ENCODE peak calls at places on chromosome 1, in six cellular contexts. One of them, this sample, is unnamed.

GRCh38 chr1:224736619-224737352 is 120.7 kb downstream of the CNIH3 start:
- DNase-seq in HepG2: peak
- DNase-seq in GM12878: peak
- DNase-seq in endothelial cell of umbilical vein: no peak
- DNase-seq in K562: peak
- DNase-seq in A549: no peak
- DNase-seq in this sample: peak

GRCh38 chr1:234672349-234673135 is 62.6 kb upstream of the IRF2BP2 start:
- DNase-seq in K562: no peak
- DNase-seq in GM12878: no peak
- DNase-seq in HepG2: no peak
- DNase-seq in A549: no peak
- DNase-seq in endothelial cell of umbilical vein: no peak
- DNase-seq in this sample: no peak

GRCh38 chr1:99758073-99758511 is 8.3 kb downstream of the FRRS1 start:
- DNase-seq in GM12878: peak
- DNase-seq in K562: no peak
- DNase-seq in HepG2: no peak
- DNase-seq in endothelial cell of umbilical vein: no peak
- DNase-seq in A549: no peak
- DNase-seq in this sample: no peak

GRCh38 chr1:24236170-24237045 is 49.3 kb upstream of the IFNLR1 start:
- DNase-seq in endothelial cell of umbilical vein: no peak
- DNase-seq in GM12878: no peak
- DNase-seq in A549: peak
- DNase-seq in HepG2: no peak
- DNase-seq in K562: no peak
- DNase-seq in this sample: no peak

GRCh38 chr1:8662380-8663072 is 154.9 kb downstream of the RERE start:
- DNase-seq in endothelial cell of umbilical vein: no peak
- DNase-seq in A549: no peak
- DNase-seq in K562: no peak
- DNase-seq in GM12878: no peak
- DNase-seq in HepG2: no peak
- DNase-seq in this sample: peak

GRCh38 chr1:72915581-72915980 is 633.2 kb upstream of the NEGR1 start:
- DNase-seq in K562: no peak
- DNase-seq in GM12878: no peak
- DNase-seq in A549: no peak
- DNase-seq in HepG2: no peak
- DNase-seq in endothelial cell of umbilical vein: no peak
- DNase-seq in this sample: no peak

GRCh38 chr1:226292874-226293552 is 16.0 kb downstream of the LIN9 start:
- DNase-seq in GM12878: no peak
- DNase-seq in HepG2: no peak
- DNase-seq in endothelial cell of umbilical vein: no peak
- DNase-seq in K562: no peak
- DNase-seq in A549: no peak
- DNase-seq in this sample: no peak

GRCh38 chr1:201713093-201713810 is 115.7 kb upstream of the IPO9 start:
- DNase-seq in endothelial cell of umbilical vein: peak
- DNase-seq in K562: no peak
- DNase-seq in HepG2: no peak
- DNase-seq in GM12878: no peak
- DNase-seq in A549: peak
- DNase-seq in this sample: peak

GRCh38 chr1:78210167-78210566 is 164.4 kb downstream of the GIPC2 start:
- DNase-seq in endothelial cell of umbilical vein: no peak
- DNase-seq in K562: no peak
- DNase-seq in A549: no peak
- DNase-seq in GM12878: no peak
- DNase-seq in HepG2: no peak
- DNase-seq in this sample: no peak

GRCh38 chr1:90045853-90046563 is 51.1 kb downstream of the ZNF326 start:
- DNase-seq in endothelial cell of umbilical vein: peak
- DNase-seq in A549: peak
- DNase-seq in HepG2: peak
- DNase-seq in K562: peak
- DNase-seq in GM12878: no peak
- DNase-seq in this sample: peak

GRCh38 chr1:229029644-229030235 is 241.2 kb upstream of the RAB4A start:
- DNase-seq in GM12878: no peak
- DNase-seq in endothelial cell of umbilical vein: no peak
- DNase-seq in HepG2: no peak
- DNase-seq in A549: no peak
- DNase-seq in K562: no peak
- DNase-seq in this sample: peak

GRCh38 chr1:66335859-66336640 is 197.9 kb upstream of the SGIP1 start:
- DNase-seq in A549: no peak
- DNase-seq in K562: no peak
- DNase-seq in HepG2: no peak
- DNase-seq in endothelial cell of umbilical vein: peak
- DNase-seq in GM12878: peak
- DNase-seq in this sample: peak

GRCh38 chr1:152981181-152981871 is 2.6 kb upstream of the SPRR1A start:
- DNase-seq in K562: no peak
- DNase-seq in GM12878: no peak
- DNase-seq in endothelial cell of umbilical vein: no peak
- DNase-seq in A549: no peak
- DNase-seq in HepG2: no peak
- DNase-seq in this sample: no peak

GRCh38 chr1:31413405-31414005 is 492 bp downstream of the SERINC2 start:
- DNase-seq in A549: peak
- DNase-seq in GM12878: no peak
- DNase-seq in K562: peak
- DNase-seq in HepG2: no peak
- DNase-seq in endothelial cell of umbilical vein: peak
- DNase-seq in this sample: peak

GRCh38 chr1:235077571-235078479 is 50.8 kb downstream of the TOMM20 start:
- DNase-seq in GM12878: peak
- DNase-seq in A549: no peak
- DNase-seq in HepG2: no peak
- DNase-seq in K562: no peak
- DNase-seq in endothelial cell of umbilical vein: peak
- DNase-seq in this sample: peak

GRCh38 chr1:97827887-97828286 is 92.9 kb downstream of the DPYD start:
- DNase-seq in GM12878: no peak
- DNase-seq in K562: no peak
- DNase-seq in endothelial cell of umbilical vein: no peak
- DNase-seq in A549: no peak
- DNase-seq in HepG2: no peak
- DNase-seq in this sample: peak

GRCh38 chr1:166908942-166909341 is 32.9 kb upstream of the TADA1 start:
- DNase-seq in GM12878: no peak
- DNase-seq in K562: no peak
- DNase-seq in A549: no peak
- DNase-seq in HepG2: no peak
- DNase-seq in endothelial cell of umbilical vein: no peak
- DNase-seq in this sample: no peak

GRCh38 chr1:6834366-6834765 is 49.1 kb downstream of the CAMTA1 start:
- DNase-seq in K562: no peak
- DNase-seq in GM12878: no peak
- DNase-seq in endothelial cell of umbilical vein: no peak
- DNase-seq in A549: no peak
- DNase-seq in HepG2: no peak
- DNase-seq in this sample: peak

GRCh38 chr1:28437924-28438699 is 67.7 kb upstream of the RCC1 start:
- DNase-seq in A549: peak
- DNase-seq in endothelial cell of umbilical vein: peak
- DNase-seq in HepG2: peak
- DNase-seq in K562: no peak
- DNase-seq in GM12878: no peak
- DNase-seq in this sample: peak

DNA sequence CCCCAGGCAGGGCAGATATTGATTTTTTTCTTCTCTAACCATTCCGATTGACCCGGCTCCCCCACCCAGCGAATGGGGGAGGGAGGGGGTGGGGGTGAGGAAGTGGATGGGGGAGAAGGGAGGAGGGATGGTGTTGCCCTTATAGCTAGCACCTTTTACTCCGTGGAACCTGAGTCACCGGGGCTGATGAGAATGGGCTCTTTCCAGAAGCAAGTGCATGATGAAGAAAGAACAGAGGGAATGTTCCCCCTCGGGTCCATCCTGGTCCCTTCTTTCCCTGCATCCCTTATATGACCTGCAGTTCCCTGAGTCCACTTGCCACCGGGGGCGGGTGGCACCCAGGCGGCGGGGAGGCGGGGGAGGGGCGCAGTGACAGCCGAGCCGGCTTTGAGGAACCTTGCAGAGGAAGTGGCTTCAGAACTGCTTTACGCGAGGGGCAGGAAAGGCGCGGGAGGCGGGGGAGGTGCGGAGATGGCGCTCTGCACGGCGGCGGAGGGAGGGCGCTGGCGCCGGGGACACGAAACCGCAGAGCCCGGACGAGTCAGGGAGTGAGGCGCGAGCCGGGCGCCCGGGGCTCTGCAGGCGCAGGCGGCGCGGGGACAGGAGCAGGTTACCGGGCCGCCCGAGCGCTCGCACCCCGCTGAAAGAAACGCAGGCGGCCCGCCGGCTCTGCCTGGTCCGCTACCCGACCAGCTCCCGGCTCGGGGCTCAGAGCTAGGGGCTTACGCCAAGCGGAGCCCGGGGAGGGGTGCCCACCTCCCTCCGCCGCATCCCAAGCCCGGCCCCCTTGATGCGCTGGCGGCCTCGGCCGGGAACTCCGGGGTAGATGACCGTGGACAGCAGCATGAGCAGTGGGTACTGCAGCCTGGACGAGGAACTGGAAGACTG is 49.7 kb downstream of the RASSF5 start:
- DNase-seq in K562: peak
- DNase-seq in GM12878: no peak
- DNase-seq in HepG2: no peak
- DNase-seq in endothelial cell of umbilical vein: peak
- DNase-seq in A549: peak
- DNase-seq in this sample: peak
- TF ChIP-seq CTCF in K562: peak
- TF ChIP-seq CTCF in GM12878: no peak
- TF ChIP-seq CTCF in HepG2: no peak
- TF ChIP-seq CTCF in endothelial cell of umbilical vein: no peak
- TF ChIP-seq CTCF in A549: no peak
- TF ChIP-seq CTCF in this sample: no peak

DNA sequence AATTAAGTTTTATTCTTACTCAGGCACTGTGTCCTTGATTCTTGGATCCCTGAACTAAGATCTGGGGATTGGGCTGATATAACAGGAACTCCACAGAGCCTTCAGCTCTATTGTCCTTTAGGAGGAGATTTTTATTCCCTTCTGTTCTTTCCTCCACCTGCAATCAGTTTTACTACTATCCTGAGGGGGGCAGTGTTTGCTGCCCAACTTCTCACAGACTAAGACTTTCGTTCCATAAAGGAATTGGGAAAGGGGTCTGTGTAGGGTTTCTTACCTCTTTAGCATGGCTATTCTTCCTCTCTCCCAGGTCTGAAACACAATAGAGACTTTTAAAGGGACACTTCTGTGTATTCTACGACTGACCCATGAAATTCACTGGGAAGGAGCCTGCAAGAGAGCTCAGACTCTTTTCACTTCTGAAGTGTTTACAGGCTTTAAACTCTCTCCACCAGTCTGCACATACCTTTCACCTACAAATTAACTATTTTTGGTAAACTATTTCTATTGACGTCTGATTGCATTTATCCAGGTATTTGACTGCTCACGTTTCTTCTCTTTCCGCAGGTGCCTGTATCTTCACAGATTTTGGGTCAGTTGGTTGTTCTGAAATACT is 103.3 kb upstream of the DEPDC1 start:
- DNase-seq in HepG2: peak
- DNase-seq in endothelial cell of umbilical vein: peak
- DNase-seq in A549: no peak
- DNase-seq in GM12878: no peak
- DNase-seq in K562: peak
- DNase-seq in this sample: peak
- TF ChIP-seq MYC in HepG2: no peak
- TF ChIP-seq MYC in endothelial cell of umbilical vein: no peak
- TF ChIP-seq MYC in A549: no peak
- TF ChIP-seq MYC in GM12878: no peak
- TF ChIP-seq MYC in K562: no peak
- TF ChIP-seq MYC in this sample: no peak

GRCh38 chr1:2044510-2045319 is 5.5 kb upstream of the PRKCZ start:
- DNase-seq in A549: peak
- DNase-seq in GM12878: no peak
- DNase-seq in endothelial cell of umbilical vein: peak
- DNase-seq in HepG2: peak
- DNase-seq in K562: peak
- DNase-seq in this sample: peak
- TF ChIP-seq CTCF in A549: peak
- TF ChIP-seq CTCF in GM12878: peak
- TF ChIP-seq CTCF in endothelial cell of umbilical vein: peak
- TF ChIP-seq CTCF in HepG2: peak
- TF ChIP-seq CTCF in K562: peak
- TF ChIP-seq CTCF in this sample: peak

GRCh38 chr1:59078866-59079265 is 218.0 kb upstream of the FGGY start:
- DNase-seq in GM12878: no peak
- DNase-seq in endothelial cell of umbilical vein: no peak
- DNase-seq in A549: no peak
- DNase-seq in HepG2: no peak
- DNase-seq in K562: no peak
- DNase-seq in this sample: no peak

GRCh38 chr1:59075021-59075420 is 221.9 kb upstream of the FGGY start:
- DNase-seq in GM12878: no peak
- DNase-seq in K562: no peak
- DNase-seq in HepG2: no peak
- DNase-seq in endothelial cell of umbilical vein: no peak
- DNase-seq in A549: no peak
- DNase-seq in this sample: no peak

GRCh38 chr1:59076612-59077011 is 220.3 kb upstream of the FGGY start:
- DNase-seq in HepG2: no peak
- DNase-seq in K562: peak
- DNase-seq in endothelial cell of umbilical vein: peak
- DNase-seq in GM12878: no peak
- DNase-seq in A549: no peak
- DNase-seq in this sample: peak

GRCh38 chr1:59079434-59080135 is 217.3 kb upstream of the FGGY start:
- DNase-seq in HepG2: no peak
- DNase-seq in GM12878: no peak
- DNase-seq in K562: no peak
- DNase-seq in endothelial cell of umbilical vein: no peak
- DNase-seq in A549: no peak
- DNase-seq in this sample: no peak

DNA sequence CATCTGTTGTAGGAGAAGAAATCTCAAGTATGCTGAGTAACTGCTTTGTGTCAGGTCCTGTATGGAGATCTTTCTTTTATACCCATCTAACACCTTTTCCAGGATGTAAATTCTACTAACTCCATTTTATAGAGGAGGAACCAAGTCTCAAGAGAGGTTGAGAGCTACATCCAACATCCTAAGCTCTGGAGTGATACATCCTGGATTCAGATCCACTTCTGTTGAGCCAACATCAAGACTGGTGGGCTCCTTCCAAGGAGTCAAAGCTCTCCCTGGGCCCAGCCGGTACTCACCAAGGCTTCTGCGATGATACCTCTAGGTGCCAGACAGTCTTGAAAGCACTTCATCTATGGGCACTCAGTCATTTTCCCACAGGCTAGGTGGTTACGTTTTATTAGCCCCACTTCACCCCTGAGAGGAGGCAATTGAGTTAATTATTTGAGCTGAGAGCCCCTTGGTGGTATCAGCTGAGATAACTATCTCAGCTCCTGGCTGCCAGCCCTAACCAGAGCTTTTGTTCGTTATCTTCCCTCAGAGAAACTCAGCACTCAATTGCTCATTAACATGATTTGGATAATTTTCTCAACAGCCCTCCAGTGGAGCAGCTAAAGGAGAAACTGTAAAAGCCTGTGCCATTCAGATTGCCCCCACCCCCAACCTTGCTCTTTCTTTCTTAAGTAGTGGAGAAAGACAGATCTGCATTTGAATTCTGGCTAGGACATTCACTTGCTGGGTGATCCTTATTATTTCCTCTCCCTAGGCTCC is 219.0 kb upstream of the FGGY start:
- DNase-seq in endothelial cell of umbilical vein: no peak
- DNase-seq in HepG2: no peak
- DNase-seq in A549: no peak
- DNase-seq in K562: no peak
- DNase-seq in GM12878: no peak
- DNase-seq in this sample: no peak
- TF ChIP-seq MYC in endothelial cell of umbilical vein: no peak
- TF ChIP-seq MYC in HepG2: no peak
- TF ChIP-seq MYC in A549: no peak
- TF ChIP-seq MYC in K562: no peak
- TF ChIP-seq MYC in GM12878: no peak
- TF ChIP-seq MYC in this sample: no peak

This sample was measured in NB4.